ENCODE peak calls at places on chromosomes 13 and 19, in nine cellular contexts. Q is A549; E is stimulated activated CD4-positive, alpha-beta T cell treated with anti-CD3 and anti-CD28 coated beads, Interleukin-4, amount 100 ng/mL, for 24 hours; C is glutamatergic neuron; Y is NCI-H226; B is NCI-H1930; H is GM23338; U is colonic mucosa; W is amygdala. V is an unnamed sample.
A peak's percentile ranks its signal among the peaks of the same experiment; 100 is the strongest.

GRCh38 chr19:12924621-12925310 is 5.7 kb upstream of the SYCE2 start:
- DNase-seq in Q (no peak), E (no peak), C (no peak), Y (no peak), B (no peak), H (no peak), U (no peak), W (no peak), V (no peak)

GRCh38 chr19:1116726-1117581 is 13.2 kb downstream of the GPX4 start:
- DNase-seq in Q (no peak), E (no peak), C (no peak), Y (no peak), B (no peak), H (peak; percentile 57), U (no peak), W (no peak), V (no peak)

GRCh38 chr13:98327326-98328314 is 150.6 kb upstream of the RNF113B start:
- DNase-seq in Q (no peak), E (no peak), C (no peak), Y (peak; percentile 16), B (no peak), H (peak; percentile 87), U (no peak), W (no peak), V (no peak)

GRCh38 chr19:46295401-46296308 is 1.2 kb upstream of the HIF3A start:
- DNase-seq in Q (peak; percentile 29), E (no peak), C (no peak), Y (no peak), B (no peak), H (no peak), U (peak; percentile 40), W (no peak), V (no peak)

GRCh38 chr19:53504903-53505302 is 33.0 kb upstream of the ZNF331 start:
- DNase-seq in Q (no peak), E (no peak), C (no peak), Y (no peak), B (no peak), H (no peak), U (no peak), W (no peak), V (no peak)

GRCh38 chr13:94073006-94073744 is 406.3 kb downstream of the DCT start:
- DNase-seq in Q (no peak), E (no peak), C (no peak), Y (peak; percentile 71), B (no peak), H (peak; percentile 14), U (no peak), W (no peak), V (no peak)

GRCh38 chr13:74218291-74218690 is 84.1 kb upstream of the KLF12 start:
- DNase-seq in Q (no peak), E (no peak), C (no peak), Y (no peak), B (no peak), H (no peak), U (no peak), W (no peak), V (no peak)

GRCh38 chr19:14343286-14343685 is 38.0 kb upstream of the ADGRE5 start:
- DNase-seq in Q (no peak), E (no peak), C (no peak), Y (no peak), B (no peak), H (no peak), U (no peak), W (no peak), V (no peak)

GRCh38 chr19:16375936-16376185 is 51.2 kb downstream of the KLF2 start:
- DNase-seq in Q (no peak), E (no peak), C (no peak), Y (no peak), B (no peak), H (no peak), U (no peak), W (no peak), V (no peak)

GRCh38 chr19:3604227-3604986 is 2.3 kb downstream of the TBXA2R start:
- DNase-seq in Q (no peak), E (no peak), C (no peak), Y (no peak), B (no peak), H (no peak), U (no peak), W (no peak), V (no peak)